ENCODE peak calls at places on chromosome 5, in seven cellular contexts. P is CD4-positive, alpha-beta T cell; G is NAMALWA; O is COR-L47; S is SJSA1; D is RWPE1; K is H4. F is an unnamed sample.

GRCh38 chr5:177327539-177328522 is 16.1 kb upstream of the MXD3 start:
- DNase-seq in P (no peak), G (no peak), O (no peak), S (no peak), D (peak), K (peak), F (no peak)

GRCh38 chr5:76526950-76527349 is 96.3 kb downstream of the F2RL2 start:
- DNase-seq in P (no peak), G (no peak), O (no peak), S (no peak), D (no peak), K (no peak), F (no peak)

GRCh38 chr5:78779771-78780616 is 131.4 kb upstream of the LHFPL2 start:
- DNase-seq in P (no peak), G (no peak), O (no peak), S (no peak), D (peak), K (peak), F (no peak)

GRCh38 chr5:141846031-141846430 is 32.2 kb downstream of the PCDH1 start:
- DNase-seq in P (no peak), G (peak), O (peak), S (no peak), D (no peak), K (peak), F (peak)

GRCh38 chr5:53481887-53482716 is 1.7 kb downstream of the FST start:
- DNase-seq in P (no peak), G (peak), O (no peak), S (peak), D (peak), K (peak), F (no peak)

GRCh38 chr5:169590602-169591001 is 7.0 kb downstream of the SPDL1 start:
- DNase-seq in P (no peak), G (no peak), O (no peak), S (no peak), D (no peak), K (no peak), F (no peak)

GRCh38 chr5:38163636-38164237 is 94.6 kb upstream of the EGFLAM start:
- DNase-seq in P (no peak), G (no peak), O (no peak), S (no peak), D (no peak), K (no peak), F (no peak)

GRCh38 chr5:111984044-111984443 is 227.1 kb upstream of the NREP start:
- DNase-seq in P (no peak), G (no peak), O (no peak), S (peak), D (peak), K (peak), F (no peak)

GRCh38 chr5:14503681-14504331 is 77.8 kb upstream of the OTULINL start:
- DNase-seq in P (no peak), G (no peak), O (no peak), S (no peak), D (no peak), K (no peak), F (no peak)

GRCh38 chr5:127615916-127616315 is 33.0 kb upstream of the CTXN3 start:
- DNase-seq in P (no peak), G (no peak), O (no peak), S (peak), D (peak), K (no peak), F (no peak)

GRCh38 chr5:62214701-62215100 is 91.3 kb upstream of the KIF2A start:
- DNase-seq in P (no peak), G (no peak), O (no peak), S (no peak), D (peak), K (no peak), F (no peak)

GRCh38 chr5:15821506-15821905 is 321.5 kb downstream of the FBXL7 start:
- DNase-seq in P (no peak), G (no peak), O (no peak), S (peak), D (no peak), K (no peak), F (no peak)

GRCh38 chr5:77087484-77088291 is 603 bp upstream of the ZBED3 start:
- DNase-seq in P (no peak), G (no peak), O (peak), S (no peak), D (no peak), K (no peak), F (peak)

GRCh38 chr5:179699640-179700298 is 1.0 kb downstream of the CANX start:
- DNase-seq in P (no peak), G (peak), O (no peak), S (no peak), D (peak), K (peak), F (no peak)

GRCh38 chr5:146720132-146720531 is 158.4 kb downstream of the PPP2R2B start:
- DNase-seq in P (no peak), G (no peak), O (no peak), S (no peak), D (no peak), K (no peak), F (no peak)

GRCh38 chr5:25562656-25563055 is 917.9 kb upstream of the CDH10 start:
- DNase-seq in P (no peak), G (no peak), O (no peak), S (no peak), D (no peak), K (no peak), F (no peak)

GRCh38 chr5:68171101-68171558 is 44.4 kb upstream of the PIK3R1 start:
- DNase-seq in P (no peak), G (no peak), O (no peak), S (no peak), D (no peak), K (no peak), F (peak)

GRCh38 chr5:167985373-167985772 is 306.1 kb upstream of the WWC1 start:
- DNase-seq in P (no peak), G (no peak), O (no peak), S (peak), D (no peak), K (no peak), F (no peak)

GRCh38 chr5:137286025-137286610 is 213.0 kb downstream of the SPOCK1 start:
- DNase-seq in P (no peak), G (no peak), O (no peak), S (no peak), D (no peak), K (no peak), F (no peak)

GRCh38 chr5:144048254-144048856 is 122.1 kb downstream of the YIPF5 start:
- DNase-seq in P (no peak), G (no peak), O (no peak), S (no peak), D (no peak), K (no peak), F (no peak)

GRCh38 chr5:124583469-124584350 is 162.7 kb downstream of the ZNF608 start:
- DNase-seq in P (no peak), G (peak), O (no peak), S (peak), D (peak), K (peak), F (no peak)

GRCh38 chr5:107526263-107526937 is 144.3 kb downstream of the EFNA5 start:
- DNase-seq in P (no peak), G (no peak), O (no peak), S (no peak), D (no peak), K (no peak), F (no peak)

GRCh38 chr5:88877826-88878225 is 5.2 kb downstream of the MEF2C start:
- DNase-seq in P (no peak), G (peak), O (no peak), S (no peak), D (no peak), K (no peak), F (no peak)

GRCh38 chr5:127012933-127013332 is 17.4 kb downstream of the MARCHF3 start:
- DNase-seq in P (no peak), G (no peak), O (no peak), S (no peak), D (no peak), K (no peak), F (no peak)

GRCh38 chr5:17180957-17181723 is 36.3 kb upstream of the BASP1 start:
- DNase-seq in P (no peak), G (no peak), O (no peak), S (peak), D (peak), K (peak), F (no peak)

GRCh38 chr5:158117467-158118165 is 258.7 kb upstream of the CLINT1 start:
- DNase-seq in P (no peak), G (no peak), O (no peak), S (no peak), D (no peak), K (no peak), F (no peak)

GRCh38 chr5:98774192-98775046 is 956 bp downstream of the RGMB start:
- DNase-seq in P (peak), G (peak), O (peak), S (peak), D (peak), K (peak), F (peak)

GRCh38 chr5:122312670-122312988 is 592 bp downstream of the SNCAIP start:
- DNase-seq in P (no peak), G (no peak), O (peak), S (no peak), D (no peak), K (no peak), F (no peak)

GRCh38 chr5:10227396-10227795 is 22.3 kb downstream of the ATPSCKMT start:
- DNase-seq in P (no peak), G (no peak), O (no peak), S (peak), D (no peak), K (no peak), F (no peak)

GRCh38 chr5:97550164-97550563 is 367.1 kb upstream of the RIOK2 start:
- DNase-seq in P (no peak), G (no peak), O (no peak), S (no peak), D (peak), K (peak), F (peak)

GRCh38 chr5:16759147-16759800 is 142.5 kb upstream of the RETREG1 start:
- DNase-seq in P (peak), G (no peak), O (no peak), S (no peak), D (no peak), K (no peak), F (no peak)

GRCh38 chr5:169071-169727 is 22.1 kb upstream of the LRRC14B start:
- DNase-seq in P (no peak), G (no peak), O (no peak), S (no peak), D (no peak), K (no peak), F (no peak)

F was measured in hippocampal formation.